ENCODE peak calls at places on chromosomes 5 and 9, in eight cellular contexts. One of them, this sample, is unnamed.

GRCh38 chr5:177111720-177112394 is 21.7 kb upstream of the NSD1 start:
- DNase-seq in tibial artery: no peak
- DNase-seq in progenitor cell of endocrine pancreas: peak
- DNase-seq in left kidney: peak
- DNase-seq in Ammon's horn: peak
- DNase-seq in DMS79: no peak
- DNase-seq in fibroblast of mammary gland: peak
- DNase-seq in mucosa of gallbladder: peak
- DNase-seq in this sample: no peak

GRCh38 chr5:127517110-127517479 is 345 bp upstream of the PRRC1 start:
- DNase-seq in mucosa of gallbladder: no peak
- DNase-seq in Ammon's horn: no peak
- DNase-seq in fibroblast of mammary gland: peak
- DNase-seq in tibial artery: no peak
- DNase-seq in progenitor cell of endocrine pancreas: peak
- DNase-seq in DMS79: no peak
- DNase-seq in left kidney: no peak
- DNase-seq in this sample: peak

GRCh38 chr9:94644543-94644942 is 5.2 kb upstream of the FBP1 start:
- DNase-seq in tibial artery: no peak
- DNase-seq in fibroblast of mammary gland: no peak
- DNase-seq in DMS79: no peak
- DNase-seq in left kidney: no peak
- DNase-seq in progenitor cell of endocrine pancreas: no peak
- DNase-seq in Ammon's horn: no peak
- DNase-seq in mucosa of gallbladder: no peak
- DNase-seq in this sample: no peak

GRCh38 chr9:120390637-120391190 is 189.3 kb downstream of the CDK5RAP2 start:
- DNase-seq in Ammon's horn: no peak
- DNase-seq in tibial artery: no peak
- DNase-seq in progenitor cell of endocrine pancreas: no peak
- DNase-seq in fibroblast of mammary gland: no peak
- DNase-seq in DMS79: no peak
- DNase-seq in left kidney: no peak
- DNase-seq in mucosa of gallbladder: no peak
- DNase-seq in this sample: no peak

GRCh38 chr9:124032247-124032646 is 20.7 kb downstream of the LHX2 start:
- DNase-seq in DMS79: no peak
- DNase-seq in tibial artery: no peak
- DNase-seq in progenitor cell of endocrine pancreas: no peak
- DNase-seq in mucosa of gallbladder: no peak
- DNase-seq in left kidney: peak
- DNase-seq in Ammon's horn: no peak
- DNase-seq in fibroblast of mammary gland: no peak
- DNase-seq in this sample: no peak

GRCh38 chr5:76294573-76294972 is 108.5 kb upstream of the IQGAP2 start:
- DNase-seq in progenitor cell of endocrine pancreas: no peak
- DNase-seq in tibial artery: no peak
- DNase-seq in DMS79: no peak
- DNase-seq in fibroblast of mammary gland: no peak
- DNase-seq in mucosa of gallbladder: no peak
- DNase-seq in Ammon's horn: peak
- DNase-seq in left kidney: no peak
- DNase-seq in this sample: no peak

GRCh38 chr9:79567671-79568098 is 4.1 kb upstream of the TLE4 start:
- DNase-seq in fibroblast of mammary gland: no peak
- DNase-seq in left kidney: no peak
- DNase-seq in DMS79: no peak
- DNase-seq in tibial artery: no peak
- DNase-seq in mucosa of gallbladder: no peak
- DNase-seq in Ammon's horn: no peak
- DNase-seq in progenitor cell of endocrine pancreas: no peak
- DNase-seq in this sample: no peak

GRCh38 chr5:68282001-68282400 is 66.4 kb downstream of the PIK3R1 start:
- DNase-seq in DMS79: no peak
- DNase-seq in progenitor cell of endocrine pancreas: no peak
- DNase-seq in tibial artery: no peak
- DNase-seq in fibroblast of mammary gland: no peak
- DNase-seq in Ammon's horn: no peak
- DNase-seq in mucosa of gallbladder: no peak
- DNase-seq in left kidney: no peak
- DNase-seq in this sample: no peak

GRCh38 chr9:84296146-84296843 is 44.3 kb downstream of the SLC28A3 start:
- DNase-seq in Ammon's horn: no peak
- DNase-seq in DMS79: no peak
- DNase-seq in left kidney: no peak
- DNase-seq in tibial artery: no peak
- DNase-seq in fibroblast of mammary gland: peak
- DNase-seq in progenitor cell of endocrine pancreas: no peak
- DNase-seq in mucosa of gallbladder: no peak
- DNase-seq in this sample: peak

GRCh38 chr9:95896580-95896979 is 21.1 kb downstream of the ERCC6L2 start:
- DNase-seq in fibroblast of mammary gland: no peak
- DNase-seq in mucosa of gallbladder: no peak
- DNase-seq in DMS79: no peak
- DNase-seq in left kidney: no peak
- DNase-seq in Ammon's horn: no peak
- DNase-seq in tibial artery: no peak
- DNase-seq in progenitor cell of endocrine pancreas: no peak
- DNase-seq in this sample: no peak

GRCh38 chr9:115640887-115641286 is 512.7 kb upstream of the PAPPA start:
- DNase-seq in fibroblast of mammary gland: peak
- DNase-seq in tibial artery: no peak
- DNase-seq in mucosa of gallbladder: no peak
- DNase-seq in Ammon's horn: no peak
- DNase-seq in DMS79: no peak
- DNase-seq in left kidney: no peak
- DNase-seq in progenitor cell of endocrine pancreas: no peak
- DNase-seq in this sample: no peak

GRCh38 chr9:86632537-86632936 is 278.3 kb upstream of the TUT7 start:
- DNase-seq in Ammon's horn: no peak
- DNase-seq in progenitor cell of endocrine pancreas: no peak
- DNase-seq in fibroblast of mammary gland: no peak
- DNase-seq in DMS79: no peak
- DNase-seq in mucosa of gallbladder: no peak
- DNase-seq in left kidney: no peak
- DNase-seq in tibial artery: no peak
- DNase-seq in this sample: no peak

GRCh38 chr9:81557957-81558791 is 131.2 kb downstream of the TLE1 start:
- DNase-seq in progenitor cell of endocrine pancreas: no peak
- DNase-seq in tibial artery: no peak
- DNase-seq in left kidney: peak
- DNase-seq in fibroblast of mammary gland: peak
- DNase-seq in Ammon's horn: no peak
- DNase-seq in DMS79: peak
- DNase-seq in mucosa of gallbladder: peak
- DNase-seq in this sample: no peak

GRCh38 chr5:90518666-90519065 is 10.7 kb downstream of the LYSMD3 start:
- DNase-seq in mucosa of gallbladder: no peak
- DNase-seq in tibial artery: no peak
- DNase-seq in progenitor cell of endocrine pancreas: no peak
- DNase-seq in left kidney: no peak
- DNase-seq in Ammon's horn: no peak
- DNase-seq in fibroblast of mammary gland: peak
- DNase-seq in DMS79: no peak
- DNase-seq in this sample: no peak

GRCh38 chr5:43401827-43402226 is 10.4 kb downstream of the CCL28 start:
- DNase-seq in tibial artery: no peak
- DNase-seq in Ammon's horn: no peak
- DNase-seq in mucosa of gallbladder: no peak
- DNase-seq in left kidney: no peak
- DNase-seq in progenitor cell of endocrine pancreas: no peak
- DNase-seq in DMS79: no peak
- DNase-seq in fibroblast of mammary gland: peak
- DNase-seq in this sample: no peak

GRCh38 chr5:107668933-107669542 is 1.7 kb downstream of the EFNA5 start:
- DNase-seq in fibroblast of mammary gland: no peak
- DNase-seq in DMS79: no peak
- DNase-seq in left kidney: peak
- DNase-seq in tibial artery: peak
- DNase-seq in mucosa of gallbladder: no peak
- DNase-seq in Ammon's horn: no peak
- DNase-seq in progenitor cell of endocrine pancreas: no peak
- DNase-seq in this sample: no peak

GRCh38 chr5:637581-638450 is 25.7 kb downstream of the CEP72 start:
- DNase-seq in DMS79: no peak
- DNase-seq in Ammon's horn: no peak
- DNase-seq in left kidney: no peak
- DNase-seq in tibial artery: no peak
- DNase-seq in mucosa of gallbladder: peak
- DNase-seq in fibroblast of mammary gland: no peak
- DNase-seq in progenitor cell of endocrine pancreas: no peak
- DNase-seq in this sample: no peak